ENCODE peak calls at places on chromosome 11, in nine cellular contexts. One of them, this sample, is unnamed.

GRCh38 chr11:117392001-117392690 is 64.5 kb downstream of the CEP164 start:
- DNase-seq in GM06990: no peak
- DNase-seq in NB4: no peak
- DNase-seq in right lobe of liver: no peak
- DNase-seq in cardiac fibroblast: no peak
- DNase-seq in mesothelial cell of epicardium: no peak
- DNase-seq in uterus: no peak
- DNase-seq in fibroblast of lung: no peak
- DNase-seq in progenitor cell of endocrine pancreas: no peak
- DNase-seq in this sample: no peak

GRCh38 chr11:100930185-100930778 is 199.3 kb downstream of the PGR start:
- DNase-seq in GM06990: no peak
- DNase-seq in NB4: peak; percentile 45
- DNase-seq in right lobe of liver: no peak
- DNase-seq in cardiac fibroblast: peak; percentile 83
- DNase-seq in mesothelial cell of epicardium: no peak
- DNase-seq in uterus: no peak
- DNase-seq in fibroblast of lung: peak; percentile 87
- DNase-seq in progenitor cell of endocrine pancreas: no peak
- DNase-seq in this sample: no peak

GRCh38 chr11:113373306-113373705 is 14.3 kb upstream of the ANKK1 start:
- DNase-seq in GM06990: no peak
- DNase-seq in NB4: no peak
- DNase-seq in right lobe of liver: no peak
- DNase-seq in cardiac fibroblast: peak; percentile 79
- DNase-seq in mesothelial cell of epicardium: no peak
- DNase-seq in uterus: no peak
- DNase-seq in fibroblast of lung: peak; percentile 32
- DNase-seq in progenitor cell of endocrine pancreas: no peak
- DNase-seq in this sample: no peak

GRCh38 chr11:111942826-111943225 is 5.7 kb downstream of the DIXDC1 start:
- DNase-seq in GM06990: no peak
- DNase-seq in NB4: no peak
- DNase-seq in right lobe of liver: no peak
- DNase-seq in cardiac fibroblast: peak; percentile 91
- DNase-seq in mesothelial cell of epicardium: no peak
- DNase-seq in uterus: no peak
- DNase-seq in fibroblast of lung: peak; percentile 81
- DNase-seq in progenitor cell of endocrine pancreas: no peak
- DNase-seq in this sample: no peak

GRCh38 chr11:1120532-1121342 is 37.0 kb upstream of the MUC5AC start:
- DNase-seq in GM06990: no peak
- DNase-seq in NB4: no peak
- DNase-seq in right lobe of liver: no peak
- DNase-seq in cardiac fibroblast: no peak
- DNase-seq in mesothelial cell of epicardium: peak; percentile 36
- DNase-seq in uterus: no peak
- DNase-seq in fibroblast of lung: no peak
- DNase-seq in progenitor cell of endocrine pancreas: peak; percentile 8
- DNase-seq in this sample: peak; percentile 9

GRCh38 chr11:96260067-96260511 is 82.9 kb downstream of the MAML2 start:
- DNase-seq in GM06990: no peak
- DNase-seq in NB4: peak; percentile 59
- DNase-seq in right lobe of liver: no peak
- DNase-seq in cardiac fibroblast: no peak
- DNase-seq in mesothelial cell of epicardium: no peak
- DNase-seq in uterus: no peak
- DNase-seq in fibroblast of lung: no peak
- DNase-seq in progenitor cell of endocrine pancreas: no peak
- DNase-seq in this sample: no peak

GRCh38 chr11:117470576-117470975 is 142.9 kb downstream of the CEP164 start:
- DNase-seq in GM06990: no peak
- DNase-seq in NB4: no peak
- DNase-seq in right lobe of liver: no peak
- DNase-seq in cardiac fibroblast: no peak
- DNase-seq in mesothelial cell of epicardium: no peak
- DNase-seq in uterus: no peak
- DNase-seq in fibroblast of lung: no peak
- DNase-seq in progenitor cell of endocrine pancreas: no peak
- DNase-seq in this sample: no peak

GRCh38 chr11:70846781-70847400 is 405.5 kb downstream of the SHANK2 start:
- DNase-seq in GM06990: no peak
- DNase-seq in NB4: no peak
- DNase-seq in right lobe of liver: no peak
- DNase-seq in cardiac fibroblast: no peak
- DNase-seq in mesothelial cell of epicardium: no peak
- DNase-seq in uterus: no peak
- DNase-seq in fibroblast of lung: no peak
- DNase-seq in progenitor cell of endocrine pancreas: no peak
- DNase-seq in this sample: no peak

GRCh38 chr11:8826901-8827560 is 84.0 kb upstream of the AKIP1 start:
- DNase-seq in GM06990: no peak
- DNase-seq in NB4: peak; percentile 23
- DNase-seq in right lobe of liver: no peak
- DNase-seq in cardiac fibroblast: no peak
- DNase-seq in mesothelial cell of epicardium: no peak
- DNase-seq in uterus: no peak
- DNase-seq in fibroblast of lung: no peak
- DNase-seq in progenitor cell of endocrine pancreas: no peak
- DNase-seq in this sample: no peak

GRCh38 chr11:120773501-120774031 is 250.3 kb upstream of the TBCEL start:
- DNase-seq in GM06990: peak; percentile 36
- DNase-seq in NB4: peak; percentile 66
- DNase-seq in right lobe of liver: no peak
- DNase-seq in cardiac fibroblast: peak; percentile 63
- DNase-seq in mesothelial cell of epicardium: no peak
- DNase-seq in uterus: no peak
- DNase-seq in fibroblast of lung: no peak
- DNase-seq in progenitor cell of endocrine pancreas: no peak
- DNase-seq in this sample: no peak

GRCh38 chr11:94876645-94877445 is 96.5 kb downstream of the CWC15 start:
- DNase-seq in GM06990: no peak
- DNase-seq in NB4: peak; percentile 95
- DNase-seq in right lobe of liver: peak; percentile 61
- DNase-seq in cardiac fibroblast: peak; percentile 96
- DNase-seq in mesothelial cell of epicardium: peak; percentile 50
- DNase-seq in uterus: peak; percentile 90
- DNase-seq in fibroblast of lung: peak; percentile 96
- DNase-seq in progenitor cell of endocrine pancreas: no peak
- DNase-seq in this sample: no peak
- TF ChIP-seq CTCF in GM06990: no peak
- TF ChIP-seq CTCF in NB4: peak; percentile 43
- TF ChIP-seq CTCF in right lobe of liver: no peak
- TF ChIP-seq CTCF in cardiac fibroblast: no peak
- TF ChIP-seq CTCF in mesothelial cell of epicardium: no peak
- TF ChIP-seq CTCF in uterus: peak; percentile 28
- TF ChIP-seq CTCF in fibroblast of lung: peak; percentile 43
- TF ChIP-seq CTCF in progenitor cell of endocrine pancreas: no peak
- TF ChIP-seq CTCF in this sample: no peak

GRCh38 chr11:131895865-131896264 is 525.5 kb downstream of the NTM start:
- DNase-seq in GM06990: no peak
- DNase-seq in NB4: no peak
- DNase-seq in right lobe of liver: no peak
- DNase-seq in cardiac fibroblast: no peak
- DNase-seq in mesothelial cell of epicardium: no peak
- DNase-seq in uterus: no peak
- DNase-seq in fibroblast of lung: no peak
- DNase-seq in progenitor cell of endocrine pancreas: no peak
- DNase-seq in this sample: no peak
- TF ChIP-seq CTCF in GM06990: no peak
- TF ChIP-seq CTCF in NB4: no peak
- TF ChIP-seq CTCF in right lobe of liver: no peak
- TF ChIP-seq CTCF in cardiac fibroblast: no peak
- TF ChIP-seq CTCF in mesothelial cell of epicardium: no peak
- TF ChIP-seq CTCF in uterus: no peak
- TF ChIP-seq CTCF in fibroblast of lung: peak; percentile 15
- TF ChIP-seq CTCF in progenitor cell of endocrine pancreas: no peak
- TF ChIP-seq CTCF in this sample: no peak

GRCh38 chr11:76287227-76287626 is 80.9 kb upstream of the WNT11 start:
- DNase-seq in GM06990: no peak
- DNase-seq in NB4: no peak
- DNase-seq in right lobe of liver: no peak
- DNase-seq in cardiac fibroblast: no peak
- DNase-seq in mesothelial cell of epicardium: no peak
- DNase-seq in uterus: no peak
- DNase-seq in fibroblast of lung: no peak
- DNase-seq in progenitor cell of endocrine pancreas: no peak
- DNase-seq in this sample: no peak

GRCh38 chr11:76292583-76293188 is 86.4 kb upstream of the WNT11 start:
- DNase-seq in GM06990: no peak
- DNase-seq in NB4: no peak
- DNase-seq in right lobe of liver: no peak
- DNase-seq in cardiac fibroblast: no peak
- DNase-seq in mesothelial cell of epicardium: no peak
- DNase-seq in uterus: no peak
- DNase-seq in fibroblast of lung: no peak
- DNase-seq in progenitor cell of endocrine pancreas: no peak
- DNase-seq in this sample: no peak

GRCh38 chr11:76293189-76293631 is 86.9 kb upstream of the WNT11 start:
- DNase-seq in GM06990: peak; percentile 33
- DNase-seq in NB4: no peak
- DNase-seq in right lobe of liver: no peak
- DNase-seq in cardiac fibroblast: no peak
- DNase-seq in mesothelial cell of epicardium: no peak
- DNase-seq in uterus: no peak
- DNase-seq in fibroblast of lung: no peak
- DNase-seq in progenitor cell of endocrine pancreas: no peak
- DNase-seq in this sample: no peak

GRCh38 chr11:76288166-76288978 is 82.1 kb upstream of the WNT11 start:
- DNase-seq in GM06990: peak; percentile 32
- DNase-seq in NB4: peak; percentile 40
- DNase-seq in right lobe of liver: no peak
- DNase-seq in cardiac fibroblast: no peak
- DNase-seq in mesothelial cell of epicardium: no peak
- DNase-seq in uterus: no peak
- DNase-seq in fibroblast of lung: no peak
- DNase-seq in progenitor cell of endocrine pancreas: no peak
- DNase-seq in this sample: no peak

DNA sequence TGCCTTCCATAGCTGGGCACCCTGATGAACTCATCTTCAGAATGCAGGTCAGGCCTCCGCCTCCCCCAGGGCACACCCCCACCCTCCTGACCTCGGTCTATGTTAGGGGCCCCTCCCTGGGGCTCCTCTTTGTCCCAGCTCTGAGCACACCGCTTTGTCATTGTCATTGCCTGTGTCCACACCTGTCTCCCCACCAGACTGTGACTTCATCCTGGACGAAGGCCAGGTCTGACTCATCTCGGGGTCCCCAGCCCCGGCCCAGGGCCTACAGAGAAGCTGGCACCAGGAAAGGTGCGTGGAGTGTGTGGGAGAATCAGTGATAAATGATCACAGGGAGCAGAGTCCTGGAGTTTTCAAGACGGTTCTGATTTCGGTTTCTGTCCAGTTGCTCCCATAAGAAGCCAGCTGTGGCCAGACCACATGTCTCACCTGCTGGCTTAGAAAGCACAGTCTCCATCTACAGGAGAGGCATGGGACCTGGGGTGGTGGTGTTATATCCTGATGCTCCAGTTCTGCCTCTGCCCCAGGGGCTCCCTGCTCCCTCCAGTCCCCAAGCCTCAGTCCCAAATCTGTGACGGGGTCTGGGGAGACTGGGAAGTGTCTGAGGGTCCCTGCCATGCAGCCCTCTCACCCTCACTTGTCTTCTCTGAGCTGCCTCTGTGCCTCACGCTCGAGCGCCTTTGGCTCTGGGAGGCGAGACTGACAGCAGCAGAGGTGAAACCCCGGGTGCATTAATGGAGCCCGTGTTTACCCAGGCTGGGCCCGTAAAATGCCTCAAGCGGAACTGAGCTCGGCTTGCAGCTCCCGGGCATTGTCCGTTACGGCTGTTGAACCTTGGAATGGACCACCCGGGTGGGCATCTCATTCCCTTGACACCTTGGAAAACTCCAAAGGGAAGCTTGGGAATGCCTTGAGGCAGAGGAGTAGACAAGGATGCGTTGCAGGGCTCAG is 85.5 kb upstream of the WNT11 start:
- DNase-seq in GM06990: peak; percentile 61
- DNase-seq in NB4: no peak
- DNase-seq in right lobe of liver: no peak
- DNase-seq in cardiac fibroblast: no peak
- DNase-seq in mesothelial cell of epicardium: no peak
- DNase-seq in uterus: no peak
- DNase-seq in fibroblast of lung: no peak
- DNase-seq in progenitor cell of endocrine pancreas: no peak
- DNase-seq in this sample: no peak
- TF ChIP-seq CTCF in GM06990: peak; percentile 15
- TF ChIP-seq CTCF in NB4: no peak
- TF ChIP-seq CTCF in right lobe of liver: no peak
- TF ChIP-seq CTCF in cardiac fibroblast: no peak
- TF ChIP-seq CTCF in mesothelial cell of epicardium: no peak
- TF ChIP-seq CTCF in uterus: no peak
- TF ChIP-seq CTCF in fibroblast of lung: no peak
- TF ChIP-seq CTCF in progenitor cell of endocrine pancreas: no peak
- TF ChIP-seq CTCF in this sample: no peak

GRCh38 chr11:109644158-109644557 is 222.2 kb downstream of the C11orf87 start:
- DNase-seq in GM06990: no peak
- DNase-seq in NB4: no peak
- DNase-seq in right lobe of liver: no peak
- DNase-seq in cardiac fibroblast: no peak
- DNase-seq in mesothelial cell of epicardium: no peak
- DNase-seq in uterus: no peak
- DNase-seq in fibroblast of lung: no peak
- DNase-seq in progenitor cell of endocrine pancreas: no peak
- DNase-seq in this sample: no peak

DNA sequence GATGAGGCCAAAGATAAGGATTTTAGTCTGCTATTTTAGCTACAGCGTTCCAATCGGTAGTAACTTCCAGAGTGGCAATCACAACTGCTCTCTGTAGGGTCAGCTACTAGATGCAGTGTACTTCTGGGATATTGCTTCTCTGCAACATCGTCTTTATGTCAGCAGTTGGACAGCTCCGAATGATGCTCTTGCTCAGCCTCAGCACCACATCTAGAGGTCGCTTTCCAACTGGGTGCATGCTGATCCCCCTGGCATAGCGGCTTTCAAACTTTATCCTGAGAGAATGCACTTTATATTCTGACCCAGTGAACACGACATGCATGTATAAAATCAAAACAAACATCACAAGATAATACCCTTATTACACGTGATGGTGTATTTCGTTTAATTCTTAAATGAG is 219.6 kb downstream of the C11orf87 start:
- DNase-seq in GM06990: no peak
- DNase-seq in NB4: peak; percentile 53
- DNase-seq in right lobe of liver: no peak
- DNase-seq in cardiac fibroblast: peak; percentile 55
- DNase-seq in mesothelial cell of epicardium: no peak
- DNase-seq in uterus: no peak
- DNase-seq in fibroblast of lung: peak; percentile 1
- DNase-seq in progenitor cell of endocrine pancreas: peak; percentile 29
- DNase-seq in this sample: no peak
- TF ChIP-seq CTCF in GM06990: no peak
- TF ChIP-seq CTCF in NB4: no peak
- TF ChIP-seq CTCF in right lobe of liver: no peak
- TF ChIP-seq CTCF in cardiac fibroblast: peak; percentile 21
- TF ChIP-seq CTCF in mesothelial cell of epicardium: no peak
- TF ChIP-seq CTCF in uterus: no peak
- TF ChIP-seq CTCF in fibroblast of lung: no peak
- TF ChIP-seq CTCF in progenitor cell of endocrine pancreas: peak; percentile 44
- TF ChIP-seq CTCF in this sample: no peak